ENCODE peak calls at places on chromosome 15, in ten cellular contexts. Q is activated T-cell treated with anti-CD3 and anti-CD28 coated beads, Interleukin-2, amount 50 U/mL, for 48 hours; V is smooth muscle cell of the brain vasculature; B is stimulated activated CD4-positive, alpha-beta T cell treated with anti-CD3 and anti-CD28 coated beads, Interleukin-4, amount 100 ng/mL, for 48 hours; W is iris pigment epithelial cell; H is activated CD4-positive, alpha-beta T cell treated with anti-CD3 and anti-CD28 coated beads, Interleukin-2, amount 50 U/mL, for 4 hours; Y is BE2C; S is GM12891; X is NCI-H1417; N is COR-L47. D is an unnamed sample.

GRCh38 chr15:79028411-79028964 is 62.1 kb downstream of the RASGRF1 start:
- DNase-seq in Y (peak), W (peak), B (peak), N (peak), Q (peak), X (peak), V (no peak), H (no peak), S (peak), D (peak)

GRCh38 chr15:80367661-80368060 is 36.5 kb upstream of the ARNT2 start:
- DNase-seq in Q (no peak), Y (no peak), B (no peak), V (no peak), X (no peak), S (no peak), N (no peak), H (no peak), W (peak), D (no peak)

GRCh38 chr15:99438222-99438592 is 127.6 kb upstream of the MEF2A start:
- DNase-seq in Y (peak), H (no peak), B (no peak), N (no peak), X (no peak), W (no peak), V (no peak), S (no peak), Q (peak), D (no peak)

GRCh38 chr15:52678036-52678467 is 1.1 kb downstream of the ATOSA start:
- DNase-seq in X (no peak), N (peak), H (peak), Q (peak), Y (peak), S (no peak), B (peak), V (no peak), W (peak), D (peak)

GRCh38 chr15:67180514-67181191 is 73.8 kb downstream of the AAGAB start:
- DNase-seq in N (no peak), W (no peak), Q (no peak), X (no peak), H (no peak), Y (no peak), B (no peak), V (no peak), S (no peak), D (no peak)

GRCh38 chr15:59611277-59612260 is at the start of gene GCNT3:
- DNase-seq in Q (no peak), V (no peak), H (no peak), Y (no peak), S (no peak), W (peak), X (no peak), B (no peak), N (no peak), D (peak)

GRCh38 chr15:66233487-66234415 is 19.8 kb downstream of the MEGF11 start:
- DNase-seq in Q (peak), Y (no peak), B (no peak), H (no peak), S (no peak), X (no peak), N (no peak), W (peak), V (no peak), D (no peak)

GRCh38 chr15:86135030-86135429 is 55.4 kb downstream of the AGBL1 start:
- DNase-seq in S (no peak), B (no peak), N (no peak), Y (no peak), X (no peak), H (no peak), W (no peak), V (no peak), Q (no peak), D (no peak)

GRCh38 chr15:73573572-73573971 is 59.6 kb downstream of the NPTN start:
- DNase-seq in W (peak), N (peak), S (no peak), Y (no peak), Q (no peak), X (no peak), B (no peak), H (no peak), V (no peak), D (peak)

GRCh38 chr15:27241942-27242341 is 271.0 kb downstream of the GABRG3 start:
- DNase-seq in W (no peak), B (no peak), X (peak), S (no peak), N (no peak), Y (no peak), Q (no peak), V (no peak), H (no peak), D (no peak)

GRCh38 chr15:38702178-38702912 is 137.7 kb upstream of the RASGRP1 start:
- DNase-seq in H (no peak), N (peak), W (no peak), Y (peak), X (peak), B (no peak), Q (no peak), S (no peak), V (no peak), D (no peak)

GRCh38 chr15:78302579-78302978 is 3.2 kb upstream of the SKIC8 start:
- DNase-seq in B (no peak), W (peak), N (no peak), V (no peak), X (no peak), Y (no peak), Q (no peak), H (no peak), S (no peak), D (no peak)

GRCh38 chr15:44603126-44603525 is 60.3 kb downstream of the SPG11 start:
- DNase-seq in Y (no peak), H (no peak), W (no peak), S (no peak), B (no peak), V (no peak), Q (no peak), N (no peak), X (no peak), D (no peak)

GRCh38 chr15:85316244-85316934 is 64.0 kb upstream of the AKAP13 start:
- DNase-seq in B (no peak), N (no peak), H (peak), V (no peak), Y (no peak), Q (peak), W (peak), S (no peak), X (no peak), D (no peak)

GRCh38 chr15:40338041-40338657 is 2.6 kb downstream of the CCDC9B start:
- DNase-seq in X (peak), V (no peak), N (peak), B (peak), Y (peak), W (peak), S (peak), H (peak), Q (peak), D (peak)

GRCh38 chr15:74835312-74835823 is 7.6 kb downstream of the ULK3 start:
- DNase-seq in Q (peak), W (peak), Y (peak), N (no peak), X (no peak), H (peak), B (peak), S (peak), V (no peak), D (peak)

GRCh38 chr15:60469893-60470641 is 8.9 kb downstream of the ICE2 start:
- DNase-seq in V (no peak), B (no peak), H (no peak), S (no peak), W (peak), N (no peak), X (no peak), Q (no peak), Y (no peak), D (no peak)

GRCh38 chr15:74648051-74648622 is 32.5 kb downstream of the CLK3 start:
- DNase-seq in Q (no peak), B (no peak), Y (no peak), N (no peak), V (no peak), H (no peak), X (no peak), W (no peak), S (no peak), D (no peak)

GRCh38 chr15:58043192-58043903 is 22.2 kb downstream of the ALDH1A2 start:
- DNase-seq in W (peak), B (peak), V (no peak), H (peak), S (no peak), Y (peak), X (no peak), Q (peak), N (peak), D (peak)

GRCh38 chr15:28131946-28132345 is 32.8 kb upstream of the OCA2 start:
- DNase-seq in X (no peak), S (no peak), N (no peak), W (no peak), Q (no peak), V (no peak), H (no peak), Y (no peak), B (no peak), D (no peak)

GRCh38 chr15:30930422-30930821 is 26.7 kb downstream of the FAN1 start:
- DNase-seq in X (no peak), H (no peak), B (no peak), N (no peak), V (no peak), Q (no peak), W (no peak), S (no peak), Y (no peak), D (no peak)

GRCh38 chr15:33031324-33031736 is 163.2 kb downstream of the FMN1 start:
- DNase-seq in Q (no peak), S (no peak), X (peak), N (no peak), W (peak), B (no peak), Y (peak), V (no peak), H (no peak), D (no peak)

GRCh38 chr15:78841891-78842290 is 30.6 kb upstream of the ADAMTS7 start:
- DNase-seq in H (no peak), S (no peak), Y (no peak), Q (no peak), N (no peak), X (no peak), W (no peak), V (no peak), B (no peak), D (no peak)